ENCODE peak calls at places on chromosomes 6 and 20, in four cellular contexts. D, F, Z and I are unnamed samples.

GRCh38 chr20:24443436-24443835 is 26.0 kb upstream of the SYNDIG1 start:
- DNase-seq in D (no peak), F (no peak), Z (no peak), I (peak)

GRCh38 chr6:135192256-135193174 is 11.4 kb downstream of the MYB start:
- DNase-seq in D (no peak), F (no peak), Z (peak), I (no peak)

GRCh38 chr20:31842471-31843157 is 2.8 kb downstream of the FOXS1 start:
- DNase-seq in D (peak), F (no peak), Z (no peak), I (no peak)

GRCh38 chr6:114342086-114342825 is 567 bp downstream of the HS3ST5 start:
- DNase-seq in D (peak), F (no peak), Z (no peak), I (peak)

GRCh38 chr6:142693446-142693845 is 251.5 kb downstream of the HIVEP2 start:
- DNase-seq in D (no peak), F (no peak), Z (no peak), I (no peak)

GRCh38 chr6:81808834-81809598 is 56.5 kb upstream of the TENT5A start:
- DNase-seq in D (no peak), F (no peak), Z (no peak), I (no peak)

GRCh38 chr20:34302312-34302722 is 838 bp downstream of the AHCY start:
- DNase-seq in D (no peak), F (peak), Z (peak), I (no peak)

GRCh38 chr6:137571854-137572253 is 77.7 kb upstream of the OLIG3 start:
- DNase-seq in D (peak), F (peak), Z (peak), I (peak)

DNA sequence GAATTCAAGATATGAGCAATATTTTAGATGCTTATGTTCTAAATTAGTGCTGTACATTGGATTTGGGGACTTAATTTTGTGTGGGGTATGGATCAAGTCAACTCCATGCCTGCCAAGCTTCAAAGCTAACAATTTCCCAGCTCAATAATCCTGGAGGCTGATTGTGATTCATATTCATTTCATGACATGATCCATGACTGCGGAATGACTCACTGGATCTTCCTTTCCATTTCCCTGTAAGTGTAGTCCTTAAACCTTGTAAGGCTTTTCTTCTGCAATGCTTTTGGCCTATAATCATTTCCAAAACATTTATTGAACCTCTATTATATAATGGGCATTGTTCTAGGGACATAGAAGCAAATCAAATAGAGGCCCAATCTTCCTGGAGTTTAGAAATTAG is 44.8 kb upstream of the CCN2 start:
- DNase-seq in D (peak), F (no peak), Z (no peak), I (no peak)
- TF ChIP-seq FOXJ3 in D (no peak), F (no peak), Z (no peak), I (no peak)

GRCh38 chr20:51287628-51288413 is 254.7 kb downstream of the NFATC2 start:
- DNase-seq in D (peak), F (no peak), Z (no peak), I (no peak)

GRCh38 chr20:51286758-51287157 is 255.8 kb downstream of the NFATC2 start:
- DNase-seq in D (no peak), F (no peak), Z (no peak), I (no peak)

GRCh38 chr20:51285684-51286083 is 256.8 kb downstream of the NFATC2 start:
- DNase-seq in D (no peak), F (no peak), Z (no peak), I (no peak)

GRCh38 chr20:51284871-51285270 is 257.6 kb downstream of the NFATC2 start:
- DNase-seq in D (no peak), F (no peak), Z (no peak), I (no peak)

GRCh38 chr20:51284161-51284560 is 258.4 kb downstream of the NFATC2 start:
- DNase-seq in D (no peak), F (no peak), Z (no peak), I (no peak)
- TF ChIP-seq FOXJ3 in D (no peak), F (no peak), Z (no peak), I (no peak)

DNA sequence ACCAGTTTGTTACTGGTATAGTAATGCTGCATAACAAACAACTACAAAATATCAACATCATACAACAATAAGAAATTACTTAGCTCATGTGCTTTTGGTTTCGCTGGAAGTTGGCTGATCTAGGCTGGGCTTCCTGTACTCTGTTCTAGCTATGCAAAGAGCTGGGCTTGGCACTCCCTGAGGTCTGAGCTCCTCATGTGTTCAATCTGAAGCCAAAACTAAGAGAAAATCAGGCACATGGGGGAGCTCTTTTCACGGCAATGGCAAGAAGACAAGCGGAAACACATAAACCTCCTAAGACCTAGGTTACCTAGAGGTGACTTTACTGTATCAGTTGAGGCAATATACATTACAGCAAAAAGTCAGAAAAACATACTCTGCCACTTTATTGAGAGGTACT is 574.2 kb downstream of the KHDRBS2 start:
- DNase-seq in D (no peak), F (no peak), Z (no peak), I (no peak)
- TF ChIP-seq FOXJ3 in D (no peak), F (no peak), Z (no peak), I (no peak)

DNA sequence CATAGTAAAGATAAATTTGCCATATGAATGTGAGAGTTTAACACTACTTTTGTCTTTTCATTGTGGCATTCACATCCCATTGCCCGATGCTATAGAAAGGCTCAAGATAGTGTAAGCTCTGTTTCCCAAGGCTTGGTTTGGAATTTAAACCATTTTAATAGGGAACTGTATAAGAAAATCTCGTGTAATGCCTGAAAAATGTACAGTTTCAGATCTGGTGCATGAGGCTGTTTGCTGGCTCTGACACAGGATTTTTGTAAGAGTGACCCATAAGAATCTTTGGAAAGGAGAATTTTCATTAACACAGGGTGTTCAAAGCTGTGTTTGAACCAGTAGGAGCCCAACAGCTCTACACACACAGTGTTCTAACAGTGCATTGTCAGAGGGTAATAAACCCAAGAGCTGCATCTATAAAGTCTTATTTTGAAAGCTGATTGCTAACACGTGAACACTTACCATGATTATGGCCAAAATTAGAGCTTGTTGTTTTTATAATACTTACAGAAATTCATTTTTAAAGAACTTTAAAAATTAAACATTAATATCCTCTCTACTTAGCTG is 293.5 kb downstream of the PRL start:
- DNase-seq in D (no peak), F (no peak), Z (no peak), I (no peak)
- TF ChIP-seq FOXJ3 in D (no peak), F (no peak), Z (no peak), I (no peak)

GRCh38 chr6:126300735-126301134 is 39.2 kb upstream of the CENPW start:
- DNase-seq in D (no peak), F (no peak), Z (no peak), I (no peak)
- TF ChIP-seq FOXJ3 in D (no peak), F (no peak), Z (no peak), I (no peak)

DNA sequence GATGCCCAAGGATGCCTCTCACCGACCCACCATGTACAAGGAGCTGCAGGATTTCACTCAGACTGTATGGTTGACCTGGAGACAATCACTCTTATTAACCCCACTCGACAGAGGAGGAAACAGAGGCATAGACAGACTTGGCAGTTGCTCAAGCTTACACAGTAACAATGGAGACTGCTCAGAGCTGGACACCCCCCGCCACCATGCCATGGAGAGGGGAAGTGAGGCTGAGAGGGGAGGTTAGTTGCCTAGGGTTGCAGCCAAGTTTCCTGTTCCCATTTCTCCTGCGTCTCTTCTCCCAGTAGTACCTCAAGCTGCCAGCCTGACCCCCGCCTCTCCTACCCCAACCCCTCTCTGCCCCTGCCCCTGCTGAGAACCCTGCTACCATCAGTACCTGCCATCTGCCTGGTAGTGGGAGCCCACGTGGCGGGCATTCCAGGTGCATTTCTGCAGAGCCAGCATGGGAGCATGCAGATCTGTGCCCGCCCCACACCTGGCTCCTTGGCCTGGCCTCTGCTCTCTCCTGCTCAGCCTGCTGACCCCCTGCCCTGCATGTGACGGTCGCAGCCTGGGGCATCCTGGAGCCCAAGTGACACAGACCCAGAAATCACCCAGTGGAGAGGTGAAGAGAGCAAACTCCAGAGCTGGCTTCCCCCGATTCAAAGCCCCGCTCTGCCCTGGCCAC is 157.7 kb downstream of the PREX1 start:
- DNase-seq in D (no peak), F (no peak), Z (no peak), I (no peak)
- TF ChIP-seq FOXJ3 in D (no peak), F (no peak), Z (no peak), I (no peak)

DNA sequence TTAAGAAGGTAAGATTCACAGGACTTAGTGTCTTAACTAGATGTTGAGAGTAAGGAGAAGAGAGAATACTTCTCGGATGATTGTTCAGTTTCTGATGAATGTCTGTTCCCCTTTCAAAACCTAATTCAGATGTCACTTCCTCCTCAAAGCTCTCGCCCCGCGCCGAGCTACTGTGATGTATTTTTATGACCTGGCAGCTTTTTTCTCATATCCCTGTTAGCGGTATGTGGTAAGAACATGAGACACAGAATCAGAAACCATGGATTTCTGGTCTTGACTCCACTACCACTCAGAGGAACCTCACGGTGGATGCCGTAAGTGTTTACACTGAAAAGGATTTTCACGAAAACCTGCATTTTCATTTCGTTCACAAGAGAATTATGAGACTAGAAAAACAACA is 48.4 kb downstream of the CEP43 start:
- DNase-seq in D (no peak), F (no peak), Z (no peak), I (no peak)
- TF ChIP-seq FOXJ3 in D (no peak), F (no peak), Z (no peak), I (no peak)